ENCODE peak calls at places on chromosome 14, in eight cellular contexts. R is stimulated activated naive CD8-positive, alpha-beta T cell treated with anti-CD3 and anti-CD28 coated beads, Interleukin-15, amount 100 ng/mL, for 72 hours; E is GM12892; J is endothelial cell; W is fibroblast of the aortic adventitia; M is upper lobe of left lung; Z is GM13977; G is left ventricle myocardium inferior. N is an unnamed sample.

GRCh38 chr14:65502676-65503124 is 90.2 kb downstream of the FUT8 start:
- DNase-seq in G (no peak), R (no peak), E (no peak), J (no peak), Z (no peak), M (no peak), W (peak), N (no peak)

GRCh38 chr14:50521912-50522341 is 10.4 kb downstream of the MAP4K5 start:
- DNase-seq in M (no peak), R (peak), J (no peak), Z (peak), G (no peak), W (peak), E (no peak), N (no peak)

GRCh38 chr14:58026967-58027366 is 125.0 kb downstream of the ARMH4 start:
- DNase-seq in Z (no peak), W (no peak), R (no peak), E (no peak), J (no peak), G (no peak), M (no peak), N (no peak)

GRCh38 chr14:25009891-25010290 is 40.1 kb downstream of the STXBP6 start:
- DNase-seq in R (no peak), J (no peak), Z (no peak), M (no peak), E (no peak), W (peak), G (no peak), N (no peak)

GRCh38 chr14:20331048-20331613 is 1.9 kb downstream of the CCNB1IP1 start:
- DNase-seq in M (no peak), E (no peak), R (no peak), W (no peak), Z (no peak), G (no peak), J (no peak), N (no peak)

GRCh38 chr14:99334277-99334676 is 62.3 kb upstream of the BCL11B start:
- DNase-seq in Z (no peak), M (no peak), J (no peak), R (no peak), W (no peak), E (no peak), G (no peak), N (no peak)

GRCh38 chr14:22650960-22651521 is 6.9 kb upstream of the OR6J1 start:
- DNase-seq in Z (no peak), E (no peak), W (peak), M (no peak), J (no peak), G (no peak), R (peak), N (no peak)

GRCh38 chr14:103179078-103179477 is 55.8 kb downstream of the TNFAIP2 start:
- DNase-seq in M (no peak), E (no peak), G (no peak), J (no peak), Z (no peak), R (no peak), W (no peak), N (no peak)

GRCh38 chr14:54343276-54344121 is 53.3 kb upstream of the CDKN3 start:
- DNase-seq in G (no peak), E (no peak), J (no peak), Z (no peak), M (no peak), R (no peak), W (peak), N (no peak)

GRCh38 chr14:93997082-93997481 is at the start of gene CCDC197:
- DNase-seq in W (no peak), G (no peak), R (no peak), M (no peak), Z (no peak), J (no peak), E (no peak), N (no peak)

GRCh38 chr14:103732868-103733626 is 17.4 kb downstream of the ZFYVE21 start:
- DNase-seq in W (no peak), Z (peak), R (no peak), M (no peak), G (no peak), J (no peak), E (no peak), N (no peak)

GRCh38 chr14:63039800-63040380 is 5.4 kb downstream of the KCNH5 start:
- DNase-seq in E (no peak), G (no peak), W (peak), Z (no peak), M (no peak), J (no peak), R (no peak), N (no peak)

GRCh38 chr14:76718306-76719075 is 42.8 kb upstream of the VASH1 start:
- DNase-seq in J (no peak), R (no peak), Z (no peak), E (no peak), W (no peak), G (peak), M (no peak), N (no peak)

GRCh38 chr14:74913986-74914573 is 9.0 kb downstream of the RPS6KL1 start:
- DNase-seq in R (no peak), J (peak), Z (peak), G (peak), E (no peak), M (no peak), W (peak), N (peak)

GRCh38 chr14:53952533-53952932 is 4.1 kb downstream of the BMP4 start:
- DNase-seq in Z (no peak), G (no peak), M (no peak), J (no peak), R (no peak), W (no peak), E (no peak), N (no peak)

GRCh38 chr14:101035466-101036225 is 132.1 kb upstream of the RTL1 start:
- DNase-seq in W (no peak), G (peak), Z (no peak), R (no peak), J (no peak), E (no peak), M (no peak), N (no peak)

GRCh38 chr14:32978691-32979255 is 40.1 kb downstream of the NPAS3 start:
- DNase-seq in Z (no peak), R (no peak), J (no peak), W (no peak), M (no peak), G (no peak), E (no peak), N (no peak)

N was measured in heart right ventricle.